ENCODE peak calls at places on chromosome 4, in four cellular contexts. One of them, this sample, is unnamed.
A peak's percentile ranks its signal among the peaks of the same experiment; 100 is the strongest.

GRCh38 chr4:76802546-76803021 is 95.4 kb downstream of the SOWAHB start:
- DNase-seq in K562: peak; percentile 33
- DNase-seq in HepG2: no peak
- DNase-seq in HCT116: no peak
- DNase-seq in this sample: no peak

GRCh38 chr4:145525291-145525740 is 43.7 kb downstream of the SMAD1 start:
- DNase-seq in K562: no peak
- DNase-seq in HepG2: no peak
- DNase-seq in HCT116: no peak
- DNase-seq in this sample: no peak

GRCh38 chr4:88457307-88458090 is 580 bp downstream of the HERC5 start:
- DNase-seq in K562: no peak
- DNase-seq in HepG2: no peak
- DNase-seq in HCT116: peak; percentile 6
- DNase-seq in this sample: no peak

GRCh38 chr4:56182356-56182755 is 204.9 kb downstream of the AASDH start:
- DNase-seq in K562: no peak
- DNase-seq in HepG2: no peak
- DNase-seq in HCT116: no peak
- DNase-seq in this sample: no peak

GRCh38 chr4:47553329-47554125 is 68.5 kb downstream of the ATP10D start:
- DNase-seq in K562: no peak
- DNase-seq in HepG2: no peak
- DNase-seq in HCT116: no peak
- DNase-seq in this sample: no peak

GRCh38 chr4:119490335-119490734 is 138.3 kb downstream of the PDE5A start:
- DNase-seq in K562: no peak
- DNase-seq in HepG2: no peak
- DNase-seq in HCT116: no peak
- DNase-seq in this sample: peak; percentile 2

GRCh38 chr4:85092536-85092935 is 126.0 kb upstream of the WDFY3 start:
- DNase-seq in K562: no peak
- DNase-seq in HepG2: no peak
- DNase-seq in HCT116: no peak
- DNase-seq in this sample: no peak

GRCh38 chr4:122003335-122003734 is 51.5 kb upstream of the TRPC3 start:
- DNase-seq in K562: peak; percentile 81
- DNase-seq in HepG2: peak; percentile 64
- DNase-seq in HCT116: peak; percentile 42
- DNase-seq in this sample: peak; percentile 8

GRCh38 chr4:137129471-137130244 is 402.6 kb downstream of the PCDH18 start:
- DNase-seq in K562: no peak
- DNase-seq in HepG2: no peak
- DNase-seq in HCT116: no peak
- DNase-seq in this sample: no peak

GRCh38 chr4:182147391-182147790 is 95.8 kb upstream of the TENM3 start:
- DNase-seq in K562: no peak
- DNase-seq in HepG2: no peak
- DNase-seq in HCT116: no peak
- DNase-seq in this sample: no peak

GRCh38 chr4:66691101-66691500 is 854.2 kb downstream of the CENPC start:
- DNase-seq in K562: no peak
- DNase-seq in HepG2: no peak
- DNase-seq in HCT116: no peak
- DNase-seq in this sample: no peak

GRCh38 chr4:95190751-95191436 is 357.9 kb downstream of the UNC5C start:
- DNase-seq in K562: no peak
- DNase-seq in HepG2: no peak
- DNase-seq in HCT116: no peak
- DNase-seq in this sample: no peak

GRCh38 chr4:180999217-180999616 is 1244.0 kb upstream of the TENM3 start:
- DNase-seq in K562: no peak
- DNase-seq in HepG2: no peak
- DNase-seq in HCT116: no peak
- DNase-seq in this sample: no peak

GRCh38 chr4:40515398-40516293 is 114.0 kb downstream of the RBM47 start:
- DNase-seq in K562: peak; percentile 93
- DNase-seq in HepG2: peak; percentile 64
- DNase-seq in HCT116: no peak
- DNase-seq in this sample: no peak

GRCh38 chr4:7421356-7422097 is 13.2 kb downstream of the PSAPL1 start:
- DNase-seq in K562: no peak
- DNase-seq in HepG2: no peak
- DNase-seq in HCT116: no peak
- DNase-seq in this sample: no peak

GRCh38 chr4:174996079-174996478 is 77.9 kb downstream of the ADAM29 start:
- DNase-seq in K562: no peak
- DNase-seq in HepG2: no peak
- DNase-seq in HCT116: no peak
- DNase-seq in this sample: no peak

GRCh38 chr4:149311076-149311475 is 504.6 kb downstream of the IQCM start:
- DNase-seq in K562: no peak
- DNase-seq in HepG2: no peak
- DNase-seq in HCT116: no peak
- DNase-seq in this sample: no peak

GRCh38 chr4:173001571-173001970 is 167.0 kb upstream of the GALNT7 start:
- DNase-seq in K562: no peak
- DNase-seq in HepG2: no peak
- DNase-seq in HCT116: no peak
- DNase-seq in this sample: no peak

DNA sequence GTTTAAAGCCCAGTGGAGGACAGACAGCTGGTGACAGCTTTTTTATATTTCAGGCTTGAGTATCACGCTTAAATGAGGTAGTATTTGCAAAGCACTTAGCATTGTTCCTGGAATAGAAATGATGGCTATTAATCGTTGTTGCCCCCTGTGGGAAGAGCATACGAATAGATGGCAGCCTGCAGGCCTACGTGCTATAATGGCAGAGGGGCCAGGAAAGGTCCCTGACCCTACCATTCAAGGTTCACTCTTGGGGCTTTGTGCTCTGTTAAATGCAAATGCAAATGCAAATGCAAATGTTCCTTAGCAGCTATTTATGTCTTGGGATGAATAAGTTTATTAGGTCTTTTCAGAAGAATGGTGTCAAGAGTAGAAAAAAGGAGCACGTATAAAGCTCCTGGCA is 61.0 kb downstream of the TMEM150C start:
- DNase-seq in K562: no peak
- DNase-seq in HepG2: no peak
- DNase-seq in HCT116: no peak
- DNase-seq in this sample: no peak
- TF ChIP-seq POLR2AphosphoS5 in K562: no peak
- TF ChIP-seq POLR2AphosphoS5 in HepG2: no peak
- TF ChIP-seq POLR2AphosphoS5 in HCT116: no peak
- TF ChIP-seq POLR2AphosphoS5 in this sample: no peak

DNA sequence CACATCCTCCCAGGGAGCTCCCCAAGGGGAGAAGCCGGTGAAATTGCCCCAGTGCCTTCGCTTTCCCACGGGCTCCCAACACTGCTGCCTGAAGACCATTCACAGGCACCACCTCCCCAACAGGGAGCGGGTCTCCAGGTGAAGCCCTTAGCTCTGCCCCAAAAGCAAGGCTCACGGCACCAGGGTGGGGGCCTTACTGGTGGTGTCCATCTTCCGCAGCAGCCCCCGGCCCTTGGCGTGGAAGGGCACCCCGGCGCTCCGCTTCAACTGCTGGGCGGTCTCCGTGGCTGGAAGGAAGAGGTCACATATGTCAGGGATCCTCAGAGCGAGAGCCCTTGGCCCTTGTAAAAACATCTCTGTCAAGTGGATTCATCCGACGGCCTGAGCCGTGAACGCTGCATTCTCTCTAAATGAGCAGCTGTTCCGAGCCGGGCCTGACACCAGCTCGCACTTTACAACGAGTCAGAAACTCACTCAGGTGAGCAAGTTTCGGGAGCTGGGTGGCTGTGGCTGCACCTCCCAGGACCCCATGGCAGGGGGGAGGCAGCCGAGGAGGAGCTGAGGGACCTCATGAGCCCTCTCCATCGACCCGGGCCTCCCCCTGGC is 20.9 kb downstream of the NELFA start:
- DNase-seq in K562: no peak
- DNase-seq in HepG2: no peak
- DNase-seq in HCT116: no peak
- DNase-seq in this sample: no peak
- TF ChIP-seq SIN3A in K562: no peak
- TF ChIP-seq SIN3A in HepG2: no peak
- TF ChIP-seq SIN3A in HCT116: no peak
- TF ChIP-seq SIN3A in this sample: no peak

GRCh38 chr4:107913283-107913899 is 18.0 kb upstream of the CYP2U1 start:
- DNase-seq in K562: peak; percentile 76
- DNase-seq in HepG2: peak; percentile 59
- DNase-seq in HCT116: peak; percentile 54
- DNase-seq in this sample: peak; percentile 33
- TF ChIP-seq TCF7L2 in K562: no peak
- TF ChIP-seq TCF7L2 in HepG2: no peak
- TF ChIP-seq TCF7L2 in HCT116: no peak
- TF ChIP-seq TCF7L2 in this sample: no peak

GRCh38 chr4:184836613-184837012 is 10.8 kb upstream of the ACSL1 start:
- DNase-seq in K562: no peak
- DNase-seq in HepG2: no peak
- DNase-seq in HCT116: no peak
- DNase-seq in this sample: no peak

GRCh38 chr4:184831153-184831552 is 5.4 kb upstream of the ACSL1 start:
- DNase-seq in K562: no peak
- DNase-seq in HepG2: no peak
- DNase-seq in HCT116: no peak
- DNase-seq in this sample: no peak

GRCh38 chr4:184838249-184839074 is 12.7 kb upstream of the ACSL1 start:
- DNase-seq in K562: peak; percentile 71
- DNase-seq in HepG2: peak; percentile 98
- DNase-seq in HCT116: no peak
- DNase-seq in this sample: no peak

DNA sequence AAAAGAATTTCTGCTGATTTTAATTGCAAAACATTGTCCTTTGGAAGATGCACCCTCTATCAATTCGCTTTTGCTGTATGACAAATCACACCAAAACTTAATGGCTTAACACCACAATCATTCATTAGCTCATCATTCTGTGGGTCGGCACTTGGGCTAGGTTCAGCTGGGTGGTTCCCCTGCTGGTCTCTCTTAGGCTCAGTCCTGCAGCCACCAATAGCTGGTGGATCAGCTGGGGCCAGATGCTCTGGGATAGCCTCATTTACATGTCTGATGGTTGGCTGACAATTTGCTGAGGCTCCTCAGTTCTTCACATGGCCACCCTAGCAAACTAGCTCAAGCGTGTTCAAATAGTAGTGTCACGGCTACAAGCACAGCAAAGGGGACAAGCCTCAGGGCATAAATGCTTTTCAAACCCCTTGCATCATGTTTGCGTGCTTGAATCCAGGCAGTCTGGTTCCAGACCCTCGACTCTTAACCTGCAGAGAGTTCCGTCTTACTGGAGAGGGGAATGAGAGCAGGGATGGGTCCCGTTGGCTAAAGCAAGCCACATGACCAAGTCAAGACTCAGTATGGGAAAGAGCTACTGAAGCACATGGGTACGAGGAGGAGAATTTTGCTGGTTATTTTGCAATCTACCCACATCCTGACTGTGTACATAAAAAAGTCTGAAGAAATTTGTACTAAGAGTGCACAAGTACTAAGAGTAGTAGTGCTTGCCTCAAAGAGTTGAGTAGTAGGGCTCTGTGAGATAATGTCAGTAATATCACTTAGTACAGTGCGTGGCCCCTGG is 7.5 kb upstream of the ACSL1 start:
- DNase-seq in K562: no peak
- DNase-seq in HepG2: no peak
- DNase-seq in HCT116: no peak
- DNase-seq in this sample: no peak
- TF ChIP-seq POLR2AphosphoS5 in K562: no peak
- TF ChIP-seq POLR2AphosphoS5 in HepG2: no peak
- TF ChIP-seq POLR2AphosphoS5 in HCT116: no peak
- TF ChIP-seq POLR2AphosphoS5 in this sample: no peak

DNA sequence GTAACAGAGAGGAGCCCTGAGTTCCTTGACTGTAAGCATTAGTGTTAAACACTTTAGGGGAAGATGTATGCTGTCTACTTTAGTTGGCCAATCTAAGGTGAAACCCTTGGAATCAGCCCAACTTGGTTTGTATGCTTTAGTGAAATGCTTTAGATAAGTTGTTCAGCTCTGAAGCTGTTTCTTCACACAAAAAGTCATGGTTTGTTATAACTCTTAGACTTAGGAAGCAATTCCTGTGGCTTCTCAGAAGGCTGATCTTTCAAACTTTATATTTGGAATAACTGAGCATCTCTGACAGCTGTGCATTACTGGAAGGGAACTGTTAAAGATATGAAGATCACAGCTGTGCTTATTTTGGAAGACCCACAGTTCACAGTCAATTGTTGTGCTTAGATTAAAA is 714.1 kb downstream of the FAT4 start:
- DNase-seq in K562: no peak
- DNase-seq in HepG2: no peak
- DNase-seq in HCT116: no peak
- DNase-seq in this sample: no peak
- TF ChIP-seq SIN3A in K562: no peak
- TF ChIP-seq SIN3A in HepG2: no peak
- TF ChIP-seq SIN3A in HCT116: no peak
- TF ChIP-seq SIN3A in this sample: no peak

GRCh38 chr4:80208606-80209005 is 11.3 kb downstream of the PRDM8 start:
- DNase-seq in K562: no peak
- DNase-seq in HepG2: no peak
- DNase-seq in HCT116: no peak
- DNase-seq in this sample: no peak

GRCh38 chr4:80207664-80208063 is 10.4 kb downstream of the PRDM8 start:
- DNase-seq in K562: no peak
- DNase-seq in HepG2: no peak
- DNase-seq in HCT116: no peak
- DNase-seq in this sample: no peak

GRCh38 chr4:80207172-80207583 is 9.9 kb downstream of the PRDM8 start:
- DNase-seq in K562: no peak
- DNase-seq in HepG2: no peak
- DNase-seq in HCT116: no peak
- DNase-seq in this sample: no peak

GRCh38 chr4:80206111-80206510 is 8.8 kb downstream of the PRDM8 start:
- DNase-seq in K562: no peak
- DNase-seq in HepG2: no peak
- DNase-seq in HCT116: no peak
- DNase-seq in this sample: no peak

GRCh38 chr4:80206541-80207171 is 9.4 kb downstream of the PRDM8 start:
- DNase-seq in K562: no peak
- DNase-seq in HepG2: no peak
- DNase-seq in HCT116: no peak
- DNase-seq in this sample: no peak
- TF ChIP-seq TCF7L2 in K562: no peak
- TF ChIP-seq TCF7L2 in HepG2: no peak
- TF ChIP-seq TCF7L2 in HCT116: no peak
- TF ChIP-seq TCF7L2 in this sample: no peak

GRCh38 chr4:2860391-2861348 is 17.0 kb downstream of the ADD1 start:
- DNase-seq in K562: peak; percentile 32
- DNase-seq in HepG2: peak; percentile 95
- DNase-seq in HCT116: no peak
- DNase-seq in this sample: no peak
- TF ChIP-seq POLR2AphosphoS5 in K562: no peak
- TF ChIP-seq POLR2AphosphoS5 in HepG2: no peak
- TF ChIP-seq POLR2AphosphoS5 in HCT116: no peak
- TF ChIP-seq POLR2AphosphoS5 in this sample: no peak

This sample was measured in Panc1.